ENCODE peak calls at places on chromosomes 4 and X, in five cellular contexts. O is neural crest cell, M is astrocyte of the spinal cord, T is mesothelial cell of epicardium, Y is HFF-Myc. A is an unnamed sample.
A peak's percentile ranks its signal among the peaks of the same experiment; 100 is the strongest.

GRCh38 chrX:30015440-30015839 is 199.9 kb upstream of the MAGEB2 start:
- DNase-seq in T (no peak), M (no peak), Y (no peak), O (no peak), A (no peak)

GRCh38 chr4:70613893-70614572 is 14.5 kb upstream of the ENAM start:
- DNase-seq in T (no peak), M (no peak), Y (no peak), O (no peak), A (no peak)

GRCh38 chrX:80765226-80765625 is 44.5 kb downstream of the BRWD3 start:
- DNase-seq in Y (peak; percentile 15), T (no peak), M (peak; percentile 63), O (no peak), A (no peak)

GRCh38 chr4:176838611-176839411 is 46.1 kb upstream of the VEGFC start:
- DNase-seq in M (peak; percentile 68), T (no peak), Y (peak; percentile 63), O (no peak), A (no peak)

GRCh38 chr4:15569746-15570145 is 85.4 kb downstream of the FBXL5 start:
- DNase-seq in Y (no peak), T (no peak), M (no peak), O (no peak), A (no peak)

GRCh38 chr4:118716304-118716703 is 31.1 kb downstream of the METTL14 start:
- DNase-seq in M (no peak), T (no peak), Y (no peak), O (no peak), A (no peak)

GRCh38 chr4:151644625-151645024 is 116.2 kb downstream of the GATB start:
- DNase-seq in Y (no peak), M (no peak), O (peak; percentile 27), T (no peak), A (no peak)

GRCh38 chr4:151489462-151490203 is 80.7 kb downstream of the FHIP1A start:
- DNase-seq in T (no peak), Y (no peak), O (no peak), M (no peak), A (no peak)

GRCh38 chr4:187289371-187289770 is 565.7 kb upstream of the FAT1 start:
- DNase-seq in M (peak; percentile 19), Y (no peak), O (no peak), T (no peak), A (no peak)

GRCh38 chr4:103478729-103479128 is 241.1 kb downstream of the TACR3 start:
- DNase-seq in O (no peak), T (no peak), M (peak; percentile 12), Y (no peak), A (no peak)
- TF ChIP-seq CTCF in O (no peak), T (no peak), M (no peak), Y (peak; percentile 11), A (no peak)

GRCh38 chrX:119292445-119292844 is 56.4 kb downstream of the PGRMC1 start:
- DNase-seq in M (no peak), T (no peak), Y (no peak), O (no peak), A (no peak)

DNA sequence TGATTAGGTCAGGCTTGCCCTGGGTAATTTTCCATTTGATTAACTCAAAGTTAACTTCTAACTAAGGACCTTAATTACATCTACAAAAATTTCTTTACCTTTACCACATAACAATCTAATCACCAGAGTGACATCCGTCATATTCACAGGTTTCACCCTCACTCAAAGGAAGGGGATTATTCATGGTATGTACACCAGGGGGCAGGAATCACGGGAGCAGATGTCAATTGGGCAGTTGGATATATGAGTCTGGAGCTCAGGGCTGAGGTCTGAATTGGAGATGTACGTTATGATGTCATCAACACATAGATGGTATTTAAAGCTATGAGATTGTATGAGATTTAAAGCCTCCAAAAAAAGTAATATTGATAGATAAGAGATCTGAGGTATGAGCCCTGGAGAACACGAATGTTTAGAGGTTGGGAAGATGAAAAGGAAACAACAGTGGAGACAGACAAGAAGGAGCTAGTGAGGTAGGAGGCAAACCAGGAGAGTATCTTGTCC is 52.9 kb downstream of the PGRMC1 start:
- DNase-seq in Y (no peak), M (no peak), T (no peak), O (no peak), A (no peak)
- TF ChIP-seq CTCF in Y (no peak), M (no peak), T (no peak), O (no peak), A (no peak)

GRCh38 chr4:147799986-147800555 is 68.2 kb downstream of the ARHGAP10 start:
- DNase-seq in O (no peak), Y (no peak), M (peak; percentile 59), T (no peak), A (no peak)
- TF ChIP-seq CTCF in O (no peak), Y (no peak), M (no peak), T (no peak), A (no peak)

GRCh38 chrX:154046262-154046771 is 26.6 kb upstream of the IRAK1 start:
- DNase-seq in Y (no peak), M (peak; percentile 79), O (no peak), T (no peak), A (no peak)
- TF ChIP-seq CTCF in Y (no peak), M (peak; percentile 25), O (no peak), T (no peak), A (no peak)

DNA sequence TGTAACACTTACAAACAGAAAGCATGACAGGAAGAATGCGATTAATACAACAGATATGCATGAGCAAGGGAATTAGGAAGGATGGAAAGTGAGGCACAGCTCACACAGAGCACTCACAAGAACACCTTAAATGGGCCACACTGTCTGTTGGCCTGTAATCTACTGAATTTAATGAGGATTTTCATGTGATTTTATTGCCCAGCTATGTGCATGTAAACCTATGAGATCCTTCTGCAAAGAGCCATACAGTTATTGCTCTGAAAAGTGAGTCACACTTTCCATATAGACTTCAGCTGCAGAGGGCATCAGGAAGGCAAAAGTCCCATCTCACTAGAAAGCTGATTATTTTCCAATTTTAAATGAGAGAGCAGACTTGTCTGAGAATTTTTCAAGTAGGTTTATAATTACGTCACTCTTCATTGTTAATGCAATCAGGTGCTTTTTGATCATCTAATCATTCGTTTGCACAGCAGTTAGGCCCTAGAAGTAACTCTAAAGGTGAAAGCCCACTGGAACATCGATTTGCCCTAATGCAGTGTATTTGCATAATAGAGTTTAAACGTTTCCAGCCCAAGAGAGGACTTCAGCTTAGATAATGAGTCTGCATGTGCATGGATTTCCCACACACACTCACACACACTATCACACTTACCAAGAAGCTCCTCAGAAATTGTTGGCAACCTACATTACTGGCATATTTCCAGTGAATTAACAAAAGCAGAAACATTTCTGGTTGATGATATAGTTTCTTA is 832.6 kb upstream of the INTU start:
- DNase-seq in O (no peak), T (no peak), M (peak; percentile 57), Y (no peak), A (no peak)
- TF ChIP-seq CTCF in O (no peak), T (no peak), M (no peak), Y (no peak), A (no peak)

A was measured in osteocyte.